ENCODE peak calls at places on chromosomes 6 and 20, in five cellular contexts. C, P, N, T and B are unnamed samples.

GRCh38 chr6:155418017-155418749 is 37.5 kb downstream of the NOX3 start:
- DNase-seq in P (peak), N (peak), T (no peak), C (no peak), B (no peak)

GRCh38 chr20:33693741-33694645 is 7.8 kb upstream of the E2F1 start:
- DNase-seq in T (no peak), P (no peak), C (no peak), N (no peak), B (no peak)

GRCh38 chr6:125985522-125985921 is 818 bp upstream of the TRMT11 start:
- DNase-seq in T (no peak), N (no peak), C (no peak), P (no peak), B (no peak)

GRCh38 chr6:112269165-112269564 is 14.8 kb upstream of the LAMA4 start:
- DNase-seq in T (no peak), N (peak), C (no peak), P (no peak), B (no peak)

GRCh38 chr20:50312682-50313187 is 122.1 kb downstream of the CEBPB start:
- DNase-seq in T (no peak), C (no peak), P (peak), N (peak), B (no peak)

GRCh38 chr6:35258858-35259193 is 709 bp upstream of the ZNF76 start:
- DNase-seq in T (no peak), C (no peak), P (peak), N (peak), B (no peak)

GRCh38 chr6:142279350-142280180 is 22.2 kb upstream of the ADGRG6 start:
- DNase-seq in T (no peak), N (peak), P (peak), C (no peak), B (peak)

GRCh38 chr20:20366551-20366895 is 1.4 kb upstream of the INSM1 start:
- DNase-seq in T (no peak), N (no peak), P (no peak), C (no peak), B (no peak)

GRCh38 chr20:14415492-14415891 is 78.1 kb upstream of the FLRT3 start:
- DNase-seq in P (no peak), C (no peak), T (no peak), N (no peak), B (no peak)

GRCh38 chr6:42101186-42101657 is 41.2 kb downstream of the C6orf132 start:
- DNase-seq in P (peak), C (no peak), N (peak), T (no peak), B (no peak)

GRCh38 chr6:80523531-80523970 is 417.1 kb downstream of the BCKDHB start:
- DNase-seq in T (peak), P (peak), C (peak), N (peak), B (no peak)

GRCh38 chr6:88492824-88493223 is 326.7 kb upstream of the CNR1 start:
- DNase-seq in P (peak), C (no peak), N (peak), T (no peak), B (no peak)

GRCh38 chr6:85403331-85404015 is 46.4 kb upstream of the NT5E start:
- DNase-seq in P (peak), N (peak), C (no peak), T (no peak), B (peak)

GRCh38 chr6:39048481-39049399 is at the start of gene GLP1R:
- DNase-seq in C (peak), T (peak), P (no peak), N (no peak), B (no peak)

GRCh38 chr6:12000174-12000573 is 11.9 kb upstream of the HIVEP1 start:
- DNase-seq in P (no peak), N (no peak), T (no peak), C (no peak), B (no peak)
- H3K27ac ChIP-seq in P (no peak), N (no peak), T (no peak), C (no peak), B (no peak)

DNA sequence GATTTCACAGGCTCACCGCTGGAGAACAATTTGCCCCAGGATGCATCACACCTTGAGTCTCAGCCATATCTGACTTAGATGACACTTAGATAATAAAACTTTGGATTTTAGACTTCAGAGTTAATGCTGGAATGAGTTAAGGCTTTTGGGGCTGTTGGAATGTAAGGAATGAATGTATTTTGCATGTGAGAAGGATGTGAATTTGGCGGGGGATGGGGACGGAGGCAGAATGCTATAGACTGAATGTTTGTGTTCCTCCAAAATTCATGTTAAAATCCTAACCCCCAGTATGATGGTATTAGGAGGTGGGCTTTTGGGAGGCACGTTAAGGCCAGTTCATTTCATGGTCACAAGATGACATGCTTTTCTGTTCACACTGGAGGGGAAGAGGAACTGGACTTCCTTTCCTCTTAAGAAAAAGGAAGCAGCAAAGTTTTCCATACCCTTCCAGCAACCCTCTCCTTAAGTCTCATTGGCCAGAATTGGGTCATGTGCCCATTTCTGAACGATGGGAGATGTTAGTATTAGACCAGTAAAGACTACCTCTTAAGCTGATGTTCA is 5.8 kb upstream of the SRXN1 start:
- DNase-seq in P (no peak), C (no peak), N (no peak), T (no peak), B (no peak)
- H4K91ac ChIP-seq in P (no peak), C (no peak), N (no peak), T (no peak), B (no peak)

GRCh38 chr6:138403801-138404665 is at the start of gene HEBP2:
- DNase-seq in N (peak), C (peak), T (peak), P (peak), B (peak)

GRCh38 chr6:138403324-138403800 is 661 bp upstream of the HEBP2 start:
- DNase-seq in N (no peak), C (peak), P (peak), T (peak), B (no peak)

GRCh38 chr6:138406443-138406842 is 2.4 kb downstream of the HEBP2 start:
- DNase-seq in N (no peak), P (no peak), T (no peak), C (no peak), B (peak)

GRCh38 chr6:138404666-138405337 is 779 bp downstream of the HEBP2 start:
- DNase-seq in C (no peak), N (no peak), P (peak), T (no peak), B (peak)

DNA sequence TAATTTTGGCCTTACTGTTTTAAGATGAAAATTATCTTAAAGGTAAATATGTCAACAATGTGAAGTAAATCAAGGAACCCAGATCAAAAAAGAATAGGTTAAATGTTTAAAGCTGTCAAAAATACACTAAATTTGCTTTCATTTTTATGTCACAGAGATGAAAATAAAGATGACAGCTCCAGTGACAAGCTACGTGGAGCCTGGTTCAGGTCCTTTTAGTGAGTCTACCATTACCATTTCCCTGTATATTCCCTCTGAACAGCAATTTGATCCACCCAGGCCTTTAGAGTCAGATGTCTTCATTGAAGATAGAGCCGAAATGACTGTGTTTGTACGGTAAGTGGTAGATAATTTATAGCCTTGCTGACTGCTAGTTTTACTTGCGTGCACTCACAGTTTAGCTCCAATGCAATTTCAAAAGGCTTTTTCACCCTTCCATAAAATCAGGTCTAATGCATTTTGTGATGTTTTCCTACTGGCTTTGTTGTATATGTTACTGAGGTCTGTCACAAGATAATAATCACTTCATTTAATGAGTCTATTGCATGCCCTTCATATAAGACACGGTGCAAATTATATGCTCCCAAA is 1.9 kb downstream of the HEBP2 start:
- DNase-seq in C (no peak), P (no peak), N (no peak), T (no peak), B (no peak)
- H3K27ac ChIP-seq in C (no peak), P (no peak), N (no peak), T (no peak), B (no peak)

DNA sequence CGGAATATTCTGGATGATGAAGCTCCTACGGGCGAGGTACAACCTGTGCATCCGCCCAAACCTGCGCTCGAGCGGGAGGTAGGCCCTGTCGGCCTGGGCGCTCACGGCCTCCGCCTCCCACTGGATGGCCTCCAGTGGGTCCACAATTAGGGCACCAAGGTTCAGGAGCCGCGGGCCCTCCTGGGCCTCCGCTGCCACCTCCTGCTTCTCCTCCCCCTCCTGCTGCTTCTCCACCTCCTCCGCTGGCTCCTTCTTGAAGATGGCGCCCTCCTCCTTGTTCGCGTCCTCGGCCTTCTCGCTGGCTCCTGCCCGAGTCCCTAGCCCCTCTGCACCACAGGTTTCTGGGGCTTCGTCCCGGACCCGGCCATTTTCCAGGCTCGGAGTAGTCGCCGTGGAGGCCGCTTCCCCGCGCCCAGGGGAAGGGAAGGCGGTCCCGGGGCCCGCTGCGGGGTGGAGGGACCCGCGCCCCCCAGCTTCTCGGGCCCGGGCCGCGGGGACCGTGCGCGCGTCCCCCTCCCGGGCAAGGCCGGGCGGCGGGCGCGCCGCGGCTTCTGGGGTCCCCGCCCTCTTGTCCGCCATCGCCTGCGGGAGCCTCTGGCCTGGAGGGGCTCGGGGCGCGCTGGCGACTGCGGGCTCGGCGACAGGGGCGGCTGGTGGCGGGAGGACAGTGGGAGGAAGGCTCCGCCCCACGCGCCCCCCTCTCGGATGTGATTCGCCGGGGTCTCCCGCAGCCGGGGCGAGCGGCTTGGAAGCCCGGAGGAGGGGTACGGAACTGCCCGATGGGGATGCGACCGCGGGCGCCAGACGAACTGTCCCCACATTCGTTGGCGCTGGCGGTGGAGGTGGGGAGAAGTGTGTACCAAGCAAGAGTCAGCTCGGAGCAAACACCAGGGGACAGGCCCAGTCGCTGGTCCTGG is 17.6 kb downstream of the PLAGL2 start:
- DNase-seq in N (peak), P (peak), C (peak), T (peak), B (no peak)
- H4K91ac ChIP-seq in N (peak), P (peak), C (no peak), T (peak), B (peak)

GRCh38 chr6:72560721-72561593 is 60.9 kb upstream of the KCNQ5 start:
- DNase-seq in P (peak), T (no peak), C (no peak), N (peak), B (no peak)

GRCh38 chr6:72559067-72559466 is 62.8 kb upstream of the KCNQ5 start:
- DNase-seq in T (no peak), P (no peak), C (no peak), N (no peak), B (no peak)

GRCh38 chr6:72564231-72564630 is 57.6 kb upstream of the KCNQ5 start:
- DNase-seq in T (no peak), P (no peak), N (peak), C (no peak), B (no peak)

DNA sequence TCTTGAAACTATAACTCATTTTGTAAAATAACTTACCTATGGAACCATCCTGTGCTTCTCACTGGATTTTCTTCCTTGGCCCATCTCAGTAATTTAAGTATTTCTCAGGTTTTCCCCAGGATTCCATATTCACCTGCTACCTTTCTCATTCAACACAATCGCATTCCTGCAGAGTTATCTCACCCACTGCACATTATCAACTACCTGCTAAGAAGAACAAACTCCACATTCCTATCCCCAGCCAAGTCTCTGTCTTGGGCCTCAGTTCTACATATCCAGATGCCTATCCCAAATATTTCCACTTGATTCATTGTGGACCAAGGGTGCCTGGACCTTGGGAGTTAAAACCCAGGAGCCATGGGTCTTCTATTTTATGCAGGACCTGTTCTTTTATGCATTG is 60.2 kb upstream of the KCNQ5 start:
- DNase-seq in N (no peak), C (no peak), T (no peak), P (no peak), B (no peak)
- H3K27ac ChIP-seq in N (no peak), C (no peak), T (no peak), P (no peak), B (no peak)